ENCODE peak calls at places on chromosomes 1 and 21, in seven cellular contexts. One of them, this sample, is unnamed.

GRCh38 chr1:205045146-205045545 is 2.1 kb downstream of the CNTN2 start:
- DNase-seq in lower lobe of right lung: no peak
- DNase-seq in SJSA1: no peak
- DNase-seq in small intestine: no peak
- DNase-seq in psoas muscle: no peak
- DNase-seq in dorsolateral prefrontal cortex: no peak
- DNase-seq in CD8-positive, alpha-beta memory T cell: no peak
- DNase-seq in this sample: no peak

GRCh38 chr1:24713176-24713575 is 32.1 kb upstream of the CLIC4 start:
- DNase-seq in psoas muscle: no peak
- DNase-seq in small intestine: no peak
- DNase-seq in lower lobe of right lung: no peak
- DNase-seq in SJSA1: no peak
- DNase-seq in dorsolateral prefrontal cortex: no peak
- DNase-seq in CD8-positive, alpha-beta memory T cell: no peak
- DNase-seq in this sample: no peak

GRCh38 chr1:153344718-153345025 is 4.0 kb downstream of the PGLYRP4 start:
- DNase-seq in CD8-positive, alpha-beta memory T cell: no peak
- DNase-seq in psoas muscle: no peak
- DNase-seq in dorsolateral prefrontal cortex: no peak
- DNase-seq in small intestine: peak
- DNase-seq in lower lobe of right lung: no peak
- DNase-seq in SJSA1: no peak
- DNase-seq in this sample: no peak

GRCh38 chr1:202304370-202304769 is 37.4 kb downstream of the UBE2T start:
- DNase-seq in small intestine: no peak
- DNase-seq in lower lobe of right lung: no peak
- DNase-seq in CD8-positive, alpha-beta memory T cell: no peak
- DNase-seq in SJSA1: no peak
- DNase-seq in dorsolateral prefrontal cortex: peak
- DNase-seq in psoas muscle: no peak
- DNase-seq in this sample: peak

GRCh38 chr1:200525167-200526123 is 95.1 kb downstream of the KIF14 start:
- DNase-seq in psoas muscle: no peak
- DNase-seq in dorsolateral prefrontal cortex: no peak
- DNase-seq in SJSA1: no peak
- DNase-seq in lower lobe of right lung: no peak
- DNase-seq in small intestine: no peak
- DNase-seq in CD8-positive, alpha-beta memory T cell: no peak
- DNase-seq in this sample: no peak

GRCh38 chr1:186188004-186188539 is 187.0 kb downstream of the TPR start:
- DNase-seq in dorsolateral prefrontal cortex: no peak
- DNase-seq in small intestine: no peak
- DNase-seq in lower lobe of right lung: no peak
- DNase-seq in psoas muscle: no peak
- DNase-seq in CD8-positive, alpha-beta memory T cell: no peak
- DNase-seq in SJSA1: peak
- DNase-seq in this sample: no peak

GRCh38 chr1:109248797-109249629 is at the start of gene CELSR2:
- DNase-seq in psoas muscle: peak
- DNase-seq in SJSA1: peak
- DNase-seq in lower lobe of right lung: peak
- DNase-seq in small intestine: peak
- DNase-seq in dorsolateral prefrontal cortex: peak
- DNase-seq in CD8-positive, alpha-beta memory T cell: peak
- DNase-seq in this sample: peak

GRCh38 chr1:229114781-229115417 is 156.0 kb upstream of the RAB4A start:
- DNase-seq in SJSA1: no peak
- DNase-seq in dorsolateral prefrontal cortex: no peak
- DNase-seq in CD8-positive, alpha-beta memory T cell: no peak
- DNase-seq in psoas muscle: no peak
- DNase-seq in small intestine: no peak
- DNase-seq in lower lobe of right lung: no peak
- DNase-seq in this sample: peak

GRCh38 chr1:12572506-12572905 is 45.5 kb downstream of the DHRS3 start:
- DNase-seq in psoas muscle: no peak
- DNase-seq in SJSA1: no peak
- DNase-seq in lower lobe of right lung: no peak
- DNase-seq in small intestine: no peak
- DNase-seq in CD8-positive, alpha-beta memory T cell: no peak
- DNase-seq in dorsolateral prefrontal cortex: no peak
- DNase-seq in this sample: no peak

GRCh38 chr1:109980324-109981127 is 4.0 kb upstream of the AHCYL1 start:
- DNase-seq in lower lobe of right lung: peak
- DNase-seq in dorsolateral prefrontal cortex: no peak
- DNase-seq in CD8-positive, alpha-beta memory T cell: no peak
- DNase-seq in psoas muscle: peak
- DNase-seq in small intestine: peak
- DNase-seq in SJSA1: no peak
- DNase-seq in this sample: no peak

GRCh38 chr1:171913385-171913784 is 72.1 kb downstream of the DNM3 start:
- DNase-seq in dorsolateral prefrontal cortex: no peak
- DNase-seq in SJSA1: no peak
- DNase-seq in small intestine: peak
- DNase-seq in CD8-positive, alpha-beta memory T cell: no peak
- DNase-seq in lower lobe of right lung: no peak
- DNase-seq in psoas muscle: no peak
- DNase-seq in this sample: peak

GRCh38 chr1:22142315-22143064 is 407 bp downstream of the WNT4 start:
- DNase-seq in SJSA1: no peak
- DNase-seq in CD8-positive, alpha-beta memory T cell: no peak
- DNase-seq in dorsolateral prefrontal cortex: peak
- DNase-seq in small intestine: no peak
- DNase-seq in lower lobe of right lung: no peak
- DNase-seq in psoas muscle: peak
- DNase-seq in this sample: no peak

GRCh38 chr21:43597052-43597451 is 62.2 kb downstream of the HSF2BP start:
- DNase-seq in SJSA1: peak
- DNase-seq in CD8-positive, alpha-beta memory T cell: no peak
- DNase-seq in lower lobe of right lung: no peak
- DNase-seq in psoas muscle: no peak
- DNase-seq in dorsolateral prefrontal cortex: no peak
- DNase-seq in small intestine: no peak
- DNase-seq in this sample: peak

GRCh38 chr21:42120056-42120903 is 49.2 kb downstream of the UMODL1 start:
- DNase-seq in SJSA1: no peak
- DNase-seq in small intestine: peak
- DNase-seq in psoas muscle: no peak
- DNase-seq in lower lobe of right lung: no peak
- DNase-seq in CD8-positive, alpha-beta memory T cell: no peak
- DNase-seq in dorsolateral prefrontal cortex: no peak
- DNase-seq in this sample: no peak

GRCh38 chr1:37657620-37658412 is 23.1 kb upstream of the RSPO1 start:
- DNase-seq in dorsolateral prefrontal cortex: no peak
- DNase-seq in psoas muscle: no peak
- DNase-seq in CD8-positive, alpha-beta memory T cell: no peak
- DNase-seq in lower lobe of right lung: no peak
- DNase-seq in SJSA1: no peak
- DNase-seq in small intestine: no peak
- DNase-seq in this sample: no peak

GRCh38 chr1:58434587-58434986 is 111.9 kb downstream of the OMA1 start:
- DNase-seq in CD8-positive, alpha-beta memory T cell: no peak
- DNase-seq in lower lobe of right lung: no peak
- DNase-seq in psoas muscle: no peak
- DNase-seq in dorsolateral prefrontal cortex: no peak
- DNase-seq in SJSA1: no peak
- DNase-seq in small intestine: no peak
- DNase-seq in this sample: no peak

GRCh38 chr21:43269461-43269860 is 100.7 kb downstream of the CRYAA start:
- DNase-seq in SJSA1: no peak
- DNase-seq in lower lobe of right lung: peak
- DNase-seq in psoas muscle: peak
- DNase-seq in CD8-positive, alpha-beta memory T cell: peak
- DNase-seq in dorsolateral prefrontal cortex: no peak
- DNase-seq in small intestine: no peak
- DNase-seq in this sample: no peak

GRCh38 chr1:24483441-24483840 is 19.2 kb upstream of the RCAN3 start:
- DNase-seq in lower lobe of right lung: no peak
- DNase-seq in small intestine: no peak
- DNase-seq in CD8-positive, alpha-beta memory T cell: no peak
- DNase-seq in dorsolateral prefrontal cortex: no peak
- DNase-seq in psoas muscle: no peak
- DNase-seq in SJSA1: no peak
- DNase-seq in this sample: no peak

GRCh38 chr1:201506573-201507567 is at the start of gene CSRP1:
- DNase-seq in CD8-positive, alpha-beta memory T cell: peak
- DNase-seq in lower lobe of right lung: peak
- DNase-seq in dorsolateral prefrontal cortex: peak
- DNase-seq in SJSA1: peak
- DNase-seq in psoas muscle: peak
- DNase-seq in small intestine: peak
- DNase-seq in this sample: peak

GRCh38 chr21:22679207-22679606 is 1681.0 kb downstream of the NCAM2 start:
- DNase-seq in lower lobe of right lung: no peak
- DNase-seq in small intestine: no peak
- DNase-seq in dorsolateral prefrontal cortex: no peak
- DNase-seq in CD8-positive, alpha-beta memory T cell: no peak
- DNase-seq in psoas muscle: no peak
- DNase-seq in SJSA1: no peak
- DNase-seq in this sample: no peak

GRCh38 chr1:58432813-58433668 is 113.5 kb downstream of the OMA1 start:
- DNase-seq in psoas muscle: no peak
- DNase-seq in dorsolateral prefrontal cortex: no peak
- DNase-seq in SJSA1: peak
- DNase-seq in CD8-positive, alpha-beta memory T cell: no peak
- DNase-seq in lower lobe of right lung: no peak
- DNase-seq in small intestine: no peak
- DNase-seq in this sample: peak

GRCh38 chr1:204670152-204670927 is 15.2 kb downstream of the LRRN2 start:
- DNase-seq in SJSA1: no peak
- DNase-seq in lower lobe of right lung: no peak
- DNase-seq in CD8-positive, alpha-beta memory T cell: no peak
- DNase-seq in psoas muscle: no peak
- DNase-seq in dorsolateral prefrontal cortex: no peak
- DNase-seq in small intestine: no peak
- DNase-seq in this sample: no peak

GRCh38 chr1:155084722-155085503 is 6.3 kb downstream of the EFNA3 start:
- DNase-seq in small intestine: peak
- DNase-seq in lower lobe of right lung: peak
- DNase-seq in psoas muscle: peak
- DNase-seq in CD8-positive, alpha-beta memory T cell: peak
- DNase-seq in dorsolateral prefrontal cortex: peak
- DNase-seq in SJSA1: peak
- DNase-seq in this sample: peak

GRCh38 chr1:155082301-155082940 is 3.8 kb downstream of the EFNA3 start:
- DNase-seq in psoas muscle: no peak
- DNase-seq in SJSA1: no peak
- DNase-seq in dorsolateral prefrontal cortex: no peak
- DNase-seq in CD8-positive, alpha-beta memory T cell: no peak
- DNase-seq in small intestine: no peak
- DNase-seq in lower lobe of right lung: no peak
- DNase-seq in this sample: no peak

GRCh38 chr1:155083865-155084721 is 5.5 kb downstream of the EFNA3 start:
- DNase-seq in SJSA1: no peak
- DNase-seq in small intestine: peak
- DNase-seq in CD8-positive, alpha-beta memory T cell: peak
- DNase-seq in psoas muscle: no peak
- DNase-seq in lower lobe of right lung: no peak
- DNase-seq in dorsolateral prefrontal cortex: no peak
- DNase-seq in this sample: no peak

GRCh38 chr1:155081472-155082300 is 3.0 kb downstream of the EFNA3 start:
- DNase-seq in psoas muscle: no peak
- DNase-seq in SJSA1: no peak
- DNase-seq in CD8-positive, alpha-beta memory T cell: no peak
- DNase-seq in lower lobe of right lung: no peak
- DNase-seq in dorsolateral prefrontal cortex: no peak
- DNase-seq in small intestine: peak
- DNase-seq in this sample: no peak

GRCh38 chr1:155082941-155083541 is 4.4 kb downstream of the EFNA3 start:
- DNase-seq in lower lobe of right lung: no peak
- DNase-seq in SJSA1: no peak
- DNase-seq in psoas muscle: no peak
- DNase-seq in small intestine: peak
- DNase-seq in dorsolateral prefrontal cortex: no peak
- DNase-seq in CD8-positive, alpha-beta memory T cell: no peak
- DNase-seq in this sample: no peak
- H3K27ac ChIP-seq in lower lobe of right lung: no peak
- H3K27ac ChIP-seq in SJSA1: no peak
- H3K27ac ChIP-seq in psoas muscle: no peak
- H3K27ac ChIP-seq in small intestine: no peak
- H3K27ac ChIP-seq in dorsolateral prefrontal cortex: no peak
- H3K27ac ChIP-seq in CD8-positive, alpha-beta memory T cell: no peak
- H3K27ac ChIP-seq in this sample: no peak

GRCh38 chr1:67705735-67706454 is 20.9 kb downstream of the GADD45A start:
- DNase-seq in small intestine: no peak
- DNase-seq in SJSA1: no peak
- DNase-seq in lower lobe of right lung: no peak
- DNase-seq in psoas muscle: no peak
- DNase-seq in CD8-positive, alpha-beta memory T cell: no peak
- DNase-seq in dorsolateral prefrontal cortex: no peak
- DNase-seq in this sample: no peak
- H3K27ac ChIP-seq in small intestine: no peak
- H3K27ac ChIP-seq in SJSA1: no peak
- H3K27ac ChIP-seq in lower lobe of right lung: no peak
- H3K27ac ChIP-seq in psoas muscle: no peak
- H3K27ac ChIP-seq in CD8-positive, alpha-beta memory T cell: no peak
- H3K27ac ChIP-seq in dorsolateral prefrontal cortex: no peak
- H3K27ac ChIP-seq in this sample: no peak

GRCh38 chr1:14924455-14925325 is 228.9 kb upstream of the TMEM51 start:
- DNase-seq in small intestine: peak
- DNase-seq in dorsolateral prefrontal cortex: peak
- DNase-seq in CD8-positive, alpha-beta memory T cell: no peak
- DNase-seq in lower lobe of right lung: peak
- DNase-seq in SJSA1: no peak
- DNase-seq in psoas muscle: peak
- DNase-seq in this sample: no peak

GRCh38 chr1:14922942-14923341 is 230.6 kb upstream of the TMEM51 start:
- DNase-seq in SJSA1: no peak
- DNase-seq in dorsolateral prefrontal cortex: no peak
- DNase-seq in lower lobe of right lung: no peak
- DNase-seq in CD8-positive, alpha-beta memory T cell: no peak
- DNase-seq in psoas muscle: no peak
- DNase-seq in small intestine: no peak
- DNase-seq in this sample: no peak

GRCh38 chr1:14925336-14926136 is 228.0 kb upstream of the TMEM51 start:
- DNase-seq in small intestine: no peak
- DNase-seq in dorsolateral prefrontal cortex: no peak
- DNase-seq in lower lobe of right lung: no peak
- DNase-seq in SJSA1: no peak
- DNase-seq in psoas muscle: no peak
- DNase-seq in CD8-positive, alpha-beta memory T cell: no peak
- DNase-seq in this sample: no peak

GRCh38 chr1:14924012-14924452 is 229.5 kb upstream of the TMEM51 start:
- DNase-seq in lower lobe of right lung: peak
- DNase-seq in SJSA1: peak
- DNase-seq in small intestine: peak
- DNase-seq in psoas muscle: peak
- DNase-seq in dorsolateral prefrontal cortex: peak
- DNase-seq in CD8-positive, alpha-beta memory T cell: no peak
- DNase-seq in this sample: no peak

GRCh38 chr1:14923400-14924011 is 230.0 kb upstream of the TMEM51 start:
- DNase-seq in dorsolateral prefrontal cortex: no peak
- DNase-seq in SJSA1: no peak
- DNase-seq in CD8-positive, alpha-beta memory T cell: no peak
- DNase-seq in small intestine: no peak
- DNase-seq in psoas muscle: no peak
- DNase-seq in lower lobe of right lung: no peak
- DNase-seq in this sample: no peak
- H3K27ac ChIP-seq in dorsolateral prefrontal cortex: peak
- H3K27ac ChIP-seq in SJSA1: no peak
- H3K27ac ChIP-seq in CD8-positive, alpha-beta memory T cell: no peak
- H3K27ac ChIP-seq in small intestine: no peak
- H3K27ac ChIP-seq in psoas muscle: no peak
- H3K27ac ChIP-seq in lower lobe of right lung: peak
- H3K27ac ChIP-seq in this sample: no peak

GRCh38 chr1:10173582-10173981 is 36.8 kb upstream of the KIF1B start:
- DNase-seq in lower lobe of right lung: no peak
- DNase-seq in dorsolateral prefrontal cortex: no peak
- DNase-seq in CD8-positive, alpha-beta memory T cell: no peak
- DNase-seq in SJSA1: no peak
- DNase-seq in psoas muscle: no peak
- DNase-seq in small intestine: no peak
- DNase-seq in this sample: no peak
- H3K27ac ChIP-seq in lower lobe of right lung: no peak
- H3K27ac ChIP-seq in dorsolateral prefrontal cortex: no peak
- H3K27ac ChIP-seq in CD8-positive, alpha-beta memory T cell: no peak
- H3K27ac ChIP-seq in SJSA1: no peak
- H3K27ac ChIP-seq in psoas muscle: no peak
- H3K27ac ChIP-seq in small intestine: no peak
- H3K27ac ChIP-seq in this sample: no peak

This sample was measured in SJCRH30.